ENCODE peak calls at places on chromosomes 7 and 10, in four cellular contexts. B is fibroblast of lung, R is neural progenitor cell, T is H1. F is an unnamed sample.
A peak's percentile ranks its signal among the peaks of the same experiment; 100 is the strongest.

GRCh38 chr7:108073305-108074070 is 56.7 kb downstream of the LAMB4 start:
- DNase-seq in B (no peak), T (no peak), R (no peak), F (no peak)

GRCh38 chr10:106107711-106108110 is 1056.8 kb downstream of the SORCS1 start:
- DNase-seq in T (no peak), R (no peak), B (no peak), F (no peak)

GRCh38 chr10:3925184-3925583 is 140.2 kb upstream of the KLF6 start:
- DNase-seq in R (no peak), B (no peak), T (no peak), F (no peak)

GRCh38 chr10:114118514-114118913 is 55.5 kb downstream of the CCDC186 start:
- DNase-seq in B (no peak), R (no peak), T (no peak), F (no peak)

GRCh38 chr10:79393924-79394610 is 46.8 kb downstream of the PPIF start:
- DNase-seq in R (no peak), B (no peak), T (no peak), F (no peak)

GRCh38 chr7:327991-328702 is 38.2 kb downstream of the FOXL3 start:
- DNase-seq in R (no peak), T (no peak), B (no peak), F (no peak)

GRCh38 chr10:1610986-1611770 is 126.1 kb downstream of the ADARB2 start:
- DNase-seq in B (no peak), T (no peak), R (no peak), F (peak; percentile 39)

GRCh38 chr7:95407751-95408150 is 11.6 kb upstream of the PON3 start:
- DNase-seq in T (no peak), R (peak; percentile 44), B (no peak), F (no peak)

GRCh38 chr10:59885430-59886134 is 20.8 kb downstream of the CCDC6 start:
- DNase-seq in R (no peak), B (no peak), T (no peak), F (no peak)

GRCh38 chr7:101572156-101572555 is 56.9 kb downstream of the MYL10 start:
- DNase-seq in B (no peak), R (no peak), T (no peak), F (no peak)

GRCh38 chr10:46240684-46241565 is 45.9 kb upstream of the ANTXRL start:
- DNase-seq in R (no peak), T (peak; percentile 20), B (no peak), F (no peak)

GRCh38 chr10:120598377-120598776 is 141.3 kb downstream of the PLPP4 start:
- DNase-seq in R (peak; percentile 36), B (no peak), T (peak; percentile 48), F (peak; percentile 74)

DNA sequence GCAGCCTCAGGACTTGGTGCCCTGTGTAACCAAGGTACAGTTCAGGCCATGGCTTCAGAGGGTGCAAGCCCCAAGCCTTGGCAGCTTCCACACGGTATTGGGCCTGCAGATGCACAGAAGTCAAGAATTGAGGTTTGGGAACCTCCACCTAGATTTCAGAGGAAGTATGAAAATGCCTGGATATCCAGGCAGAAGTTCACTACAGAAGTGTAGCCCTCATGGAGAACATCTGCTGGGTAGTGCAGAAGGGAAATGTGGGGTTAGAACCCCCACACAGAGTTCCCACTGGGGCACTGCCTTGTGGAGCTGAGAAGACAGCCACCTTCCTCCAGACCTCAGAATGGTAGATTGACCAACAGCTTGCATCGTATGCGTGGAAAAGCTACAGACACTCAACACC is 3.4 kb upstream of the SEM1 start:
- DNase-seq in T (no peak), B (no peak), R (no peak), F (no peak)
- H3K9ac ChIP-seq in T (no peak overlapping the region), B (no peak overlapping the region), R (no peak overlapping the region), F (no peak overlapping the region)

GRCh38 chr10:35225204-35225603 is 98.6 kb downstream of the CREM start:
- DNase-seq in R (no peak), T (peak; percentile 30), B (peak; percentile 12), F (no peak)

GRCh38 chr10:35224045-35224740 is 97.5 kb downstream of the CREM start:
- DNase-seq in R (no peak), T (peak; percentile 43), B (no peak), F (no peak)

GRCh38 chr10:35226507-35226906 is 99.9 kb downstream of the CREM start:
- DNase-seq in B (no peak), R (no peak), T (no peak), F (no peak)

GRCh38 chr10:35231646-35232045 is 104.7 kb upstream of the CCNY start:
- DNase-seq in T (no peak), B (no peak), R (no peak), F (no peak)

DNA sequence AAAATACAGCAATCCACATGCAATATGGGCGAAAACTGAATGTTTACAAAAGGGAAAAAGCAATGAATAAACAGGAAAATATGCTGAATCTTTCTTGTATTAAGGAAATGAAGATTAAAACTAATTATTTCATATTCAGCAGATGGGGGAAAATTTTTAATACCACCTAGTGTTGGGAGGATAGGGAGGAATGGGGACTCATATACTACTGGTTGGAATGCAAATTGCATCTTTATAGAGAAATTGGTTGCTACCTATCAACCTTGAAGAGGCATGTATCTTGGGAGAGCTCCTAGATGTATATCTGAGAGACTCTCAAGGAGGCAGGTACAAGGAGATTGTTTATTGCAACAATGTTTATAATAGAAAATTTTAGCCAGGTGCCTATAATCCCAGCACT is 101.4 kb downstream of the CREM start:
- DNase-seq in T (no peak), B (no peak), R (no peak), F (no peak)
- TF ChIP-seq CTCF in T (no peak), B (no peak), R (no peak), F (peak; percentile 56)

GRCh38 chr7:157406971-157407370 is 70.2 kb downstream of the DNAJB6 start:
- DNase-seq in R (no peak), T (no peak), B (no peak), F (no peak)

GRCh38 chr7:157407512-157408257 is 70.9 kb downstream of the DNAJB6 start:
- DNase-seq in R (no peak), B (no peak), T (no peak), F (no peak)

GRCh38 chr7:157405501-157405900 is 68.7 kb downstream of the DNAJB6 start:
- DNase-seq in T (no peak), B (no peak), R (no peak), F (no peak)

GRCh38 chr7:157404845-157405481 is 68.2 kb downstream of the DNAJB6 start:
- DNase-seq in R (no peak), B (peak; percentile 91), T (no peak), F (no peak)

DNA sequence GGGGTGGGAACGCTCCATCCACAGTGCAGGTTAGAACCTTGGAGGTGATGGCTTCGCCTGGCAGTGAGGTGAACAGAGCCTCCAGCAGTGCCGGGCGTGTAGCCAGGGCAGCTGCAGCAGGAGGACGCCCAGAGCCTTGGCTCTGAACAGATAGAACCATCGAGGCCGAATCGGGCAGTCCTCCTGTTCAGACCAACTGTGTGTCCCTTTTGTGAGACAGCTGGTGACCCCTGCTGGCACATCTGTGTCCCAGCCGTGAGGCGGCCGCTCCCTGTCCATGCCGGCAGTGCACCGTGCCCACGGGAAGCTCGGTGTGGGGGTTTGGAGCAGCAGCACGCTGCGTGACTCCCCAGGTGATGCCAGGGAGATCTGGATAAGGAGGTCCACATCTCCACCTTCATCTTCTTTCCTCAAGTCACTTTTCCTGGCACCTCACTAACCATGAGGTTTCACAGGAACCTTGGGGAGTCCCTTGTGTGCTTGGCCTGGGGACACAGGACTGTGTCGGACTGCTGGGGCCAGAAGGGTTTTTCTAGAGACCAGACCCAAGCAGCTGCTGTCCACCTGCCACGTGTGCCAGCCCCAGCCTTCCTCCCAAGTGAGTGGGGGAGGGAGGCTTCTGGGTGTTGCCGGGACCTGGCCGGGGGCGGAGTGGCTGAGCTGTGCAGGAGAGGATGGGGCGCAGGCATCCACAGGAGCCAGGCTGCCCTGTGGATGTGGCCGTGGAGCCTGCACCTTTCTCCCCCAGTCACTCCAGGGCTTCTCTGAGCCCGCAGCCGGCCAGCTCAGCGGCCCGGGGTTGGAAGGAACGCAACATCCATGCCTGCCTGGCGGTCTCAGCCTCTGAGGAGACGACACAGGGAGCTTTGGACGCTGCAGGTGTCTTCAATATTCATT is 69.4 kb downstream of the DNAJB6 start:
- DNase-seq in T (no peak), R (no peak), B (no peak), F (peak; percentile 70)
- H3K9ac ChIP-seq in T (no peak overlapping the region), R (no peak overlapping the region), B (no peak overlapping the region), F (no peak overlapping the region)

DNA sequence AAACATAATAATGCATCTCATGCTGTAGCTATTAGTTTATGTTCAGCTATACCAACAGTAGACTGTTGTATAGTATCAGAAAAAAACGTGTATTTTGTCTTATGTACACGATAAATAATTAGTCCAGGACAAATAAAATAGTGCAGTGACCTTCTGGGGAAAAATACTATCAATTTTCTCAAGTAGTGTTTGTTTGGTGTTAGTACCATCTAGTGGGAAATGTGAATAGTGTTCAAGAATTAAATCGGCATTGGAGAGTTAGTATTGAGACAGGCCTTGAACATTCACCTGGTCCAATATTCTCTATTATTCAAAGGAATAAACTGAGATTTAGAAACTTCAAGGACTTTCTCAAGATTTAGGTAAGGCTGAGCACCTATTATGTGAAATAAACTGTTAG is 21.7 kb upstream of the OR2A5 start:
- DNase-seq in R (peak; percentile 6), B (peak; percentile 10), T (no peak), F (no peak)
- TF ChIP-seq CTCF in R (peak; percentile 55), B (peak; percentile 22), T (peak; percentile 43), F (peak; percentile 66)

F was measured in endodermal cell.